ENCODE peak calls at places on chromosomes 13 and 19, in seven cellular contexts. D is lower leg skin, J is sigmoid colon, X is uterus, T is transverse colon, B is Peyer's patch, U is upper lobe of left lung. M is an unnamed sample.

GRCh38 chr13:98299954-98300350 is 122.9 kb upstream of the RNF113B start:
- DNase-seq in D (no peak), J (no peak), X (no peak), T (no peak), B (no peak), U (no peak), M (no peak)

GRCh38 chr13:79711631-79712030 is 230.7 kb downstream of the NDFIP2 start:
- DNase-seq in D (peak; percentile 40), J (no peak), X (no peak), T (no peak), B (no peak), U (no peak), M (no peak)

GRCh38 chr19:49590971-49591730 is at the start of gene PRR12:
- DNase-seq in D (no peak), J (peak; percentile 85), X (peak; percentile 72), T (peak; percentile 68), B (peak; percentile 69), U (peak; percentile 93), M (peak; percentile 87)

GRCh38 chr13:110276553-110276950 is 30.4 kb downstream of the COL4A1 start:
- DNase-seq in D (no peak), J (no peak), X (no peak), T (no peak), B (no peak), U (no peak), M (no peak)

GRCh38 chr19:49433240-49433901 is 8.0 kb downstream of the SLC17A7 start:
- DNase-seq in D (no peak), J (no peak), X (no peak), T (no peak), B (no peak), U (no peak), M (no peak)

GRCh38 chr13:105806335-105806920 is 729.0 kb downstream of the EFNB2 start:
- DNase-seq in D (no peak), J (no peak), X (no peak), T (no peak), B (no peak), U (no peak), M (no peak)

GRCh38 chr13:31096624-31097302 is 64.9 kb downstream of the HSPH1 start:
- DNase-seq in D (no peak), J (no peak), X (no peak), T (peak; percentile 72), B (no peak), U (peak; percentile 80), M (no peak)

GRCh38 chr13:76965759-76966421 is 17.6 kb downstream of the ACOD1 start:
- DNase-seq in D (peak; percentile 31), J (peak; percentile 75), X (peak; percentile 26), T (peak; percentile 14), B (no peak), U (no peak), M (no peak)

GRCh38 chr19:29696045-29696682 is 18.9 kb downstream of the C19orf12 start:
- DNase-seq in D (no peak), J (no peak), X (no peak), T (no peak), B (no peak), U (no peak), M (no peak)

GRCh38 chr19:3554254-3555083 is 2.9 kb downstream of the MFSD12 start:
- DNase-seq in D (no peak), J (no peak), X (no peak), T (no peak), B (peak; percentile 66), U (no peak), M (no peak)

GRCh38 chr19:4913996-4914735 is 4.9 kb downstream of the UHRF1 start:
- DNase-seq in D (no peak), J (no peak), X (no peak), T (peak; percentile 17), B (peak; percentile 25), U (no peak), M (no peak)

GRCh38 chr13:45468676-45469075 is 3.9 kb downstream of the COG3 start:
- DNase-seq in D (no peak), J (no peak), X (no peak), T (peak; percentile 20), B (no peak), U (no peak), M (peak; percentile 4)

GRCh38 chr13:45464141-45464686 is 525 bp upstream of the COG3 start:
- DNase-seq in D (no peak), J (no peak), X (peak; percentile 19), T (peak; percentile 11), B (no peak), U (no peak), M (no peak)

GRCh38 chr13:45466359-45466758 is 1.6 kb downstream of the COG3 start:
- DNase-seq in D (no peak), J (no peak), X (no peak), T (no peak), B (no peak), U (no peak), M (no peak)

GRCh38 chr13:45464687-45465453 is at the start of gene COG3:
- DNase-seq in D (peak; percentile 95), J (peak; percentile 97), X (peak; percentile 94), T (peak; percentile 97), B (peak; percentile 94), U (peak; percentile 97), M (peak; percentile 97)
- TF ChIP-seq POLR2A in D (peak; percentile 16), J (peak; percentile 82), X (peak; percentile 71), T (peak; percentile 93), B (peak; percentile 86), U (no peak), M (peak; percentile 81)

DNA sequence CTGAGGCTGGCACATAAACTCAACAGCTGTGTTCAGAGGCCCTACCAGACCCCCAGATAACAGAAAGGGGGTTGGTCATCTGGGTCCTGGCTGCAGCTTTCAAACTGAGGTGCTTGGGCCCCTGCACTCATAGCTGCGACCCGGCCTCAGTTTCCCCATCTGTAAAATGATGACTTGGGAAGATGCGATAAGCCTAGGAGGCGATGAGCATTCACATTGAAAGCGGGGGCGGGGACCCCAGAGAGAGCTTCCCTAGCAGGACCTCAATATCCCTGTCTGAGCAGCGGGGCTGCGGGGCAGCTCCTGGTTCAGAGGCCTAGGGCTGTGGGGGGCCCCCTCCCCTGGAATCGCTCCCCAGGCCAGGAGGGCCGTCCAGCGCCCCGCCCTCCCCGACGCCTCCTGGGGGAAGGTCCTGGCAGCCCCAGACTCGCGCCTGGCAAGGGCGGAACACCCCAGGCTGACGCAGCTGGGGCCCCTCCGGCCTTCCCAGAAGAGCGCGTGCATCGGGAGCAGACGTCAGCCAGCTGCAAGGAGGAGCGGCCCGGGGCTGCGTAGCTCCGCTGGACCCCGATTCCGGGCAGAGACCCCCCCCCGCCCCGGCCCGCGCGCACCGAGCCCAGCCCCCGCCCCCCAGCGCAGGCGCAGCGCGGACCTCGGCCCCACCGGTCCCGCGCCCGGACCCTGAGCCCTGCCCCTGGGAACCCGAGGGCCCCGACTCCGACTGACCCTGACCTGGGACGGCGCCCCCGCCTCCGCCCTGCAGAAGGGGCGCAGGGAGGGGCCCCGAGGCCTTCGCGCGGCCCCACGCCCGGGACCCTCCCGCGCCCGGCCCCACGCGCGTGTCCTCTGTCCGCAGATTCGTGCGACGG is 3.5 kb downstream of the FSTL3 start:
- DNase-seq in D (no peak), J (peak; percentile 93), X (peak; percentile 55), T (peak; percentile 64), B (no peak), U (peak; percentile 92), M (peak; percentile 56)
- TF ChIP-seq POLR2A in D (no peak), J (no peak), X (no peak), T (no peak), B (no peak), U (no peak), M (no peak)

GRCh38 chr13:40350283-40350992 is 316.0 kb downstream of the FOXO1 start:
- DNase-seq in D (no peak), J (no peak), X (no peak), T (no peak), B (no peak), U (no peak), M (no peak)

GRCh38 chr13:40352807-40353562 is 313.5 kb downstream of the FOXO1 start:
- DNase-seq in D (peak; percentile 43), J (peak; percentile 74), X (peak; percentile 62), T (no peak), B (no peak), U (peak; percentile 5), M (no peak)

GRCh38 chr13:40355126-40355719 is 311.2 kb downstream of the FOXO1 start:
- DNase-seq in D (no peak), J (no peak), X (no peak), T (no peak), B (no peak), U (no peak), M (no peak)

GRCh38 chr13:40352385-40352778 is 314.1 kb downstream of the FOXO1 start:
- DNase-seq in D (peak; percentile 68), J (peak; percentile 83), X (peak; percentile 68), T (no peak), B (no peak), U (no peak), M (no peak)

DNA sequence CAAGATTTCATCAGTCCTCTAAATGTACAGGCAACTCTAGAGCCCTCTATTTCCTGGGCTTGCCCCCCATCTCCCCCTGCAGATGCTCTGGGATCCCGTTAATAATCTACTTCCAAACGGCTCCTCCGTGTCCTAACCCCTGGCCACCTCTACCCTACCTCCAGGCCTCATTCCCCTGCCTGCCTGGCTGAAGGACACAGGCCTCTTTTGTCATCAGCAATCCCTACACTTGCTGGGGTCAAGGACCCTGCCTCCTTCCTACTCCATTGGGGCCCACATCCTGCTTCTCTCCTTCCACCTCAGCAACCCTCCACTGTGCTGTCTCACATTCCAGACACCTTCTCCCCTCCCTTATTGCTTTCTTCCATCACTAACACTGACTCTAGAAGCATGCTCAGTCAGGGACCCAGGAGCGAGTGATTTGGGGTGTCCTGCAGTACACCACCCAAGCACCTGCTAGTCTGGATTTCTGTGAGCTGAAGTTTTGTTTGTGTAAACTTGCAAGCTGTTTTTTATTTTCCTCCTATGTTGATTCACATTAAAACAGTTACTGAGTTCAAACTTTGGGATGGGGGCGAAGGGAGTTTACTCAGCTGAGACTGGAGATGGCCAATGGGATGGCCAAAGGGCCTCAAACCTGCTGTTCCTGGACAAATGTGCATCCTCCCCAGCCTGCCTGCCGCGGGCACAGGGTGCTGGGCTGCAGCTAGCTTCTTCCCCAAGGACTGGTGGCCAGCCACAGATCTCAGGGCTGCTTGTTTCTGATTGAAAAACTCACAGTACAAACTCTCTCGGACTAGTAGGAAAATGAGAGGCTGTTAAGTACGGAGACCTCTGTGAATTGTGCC is 314.7 kb downstream of the FOXO1 start:
- DNase-seq in D (no peak), J (no peak), X (no peak), T (no peak), B (no peak), U (peak; percentile 46), M (no peak)
- TF ChIP-seq POLR2A in D (no peak), J (no peak), X (no peak), T (no peak), B (no peak), U (no peak), M (no peak)

DNA sequence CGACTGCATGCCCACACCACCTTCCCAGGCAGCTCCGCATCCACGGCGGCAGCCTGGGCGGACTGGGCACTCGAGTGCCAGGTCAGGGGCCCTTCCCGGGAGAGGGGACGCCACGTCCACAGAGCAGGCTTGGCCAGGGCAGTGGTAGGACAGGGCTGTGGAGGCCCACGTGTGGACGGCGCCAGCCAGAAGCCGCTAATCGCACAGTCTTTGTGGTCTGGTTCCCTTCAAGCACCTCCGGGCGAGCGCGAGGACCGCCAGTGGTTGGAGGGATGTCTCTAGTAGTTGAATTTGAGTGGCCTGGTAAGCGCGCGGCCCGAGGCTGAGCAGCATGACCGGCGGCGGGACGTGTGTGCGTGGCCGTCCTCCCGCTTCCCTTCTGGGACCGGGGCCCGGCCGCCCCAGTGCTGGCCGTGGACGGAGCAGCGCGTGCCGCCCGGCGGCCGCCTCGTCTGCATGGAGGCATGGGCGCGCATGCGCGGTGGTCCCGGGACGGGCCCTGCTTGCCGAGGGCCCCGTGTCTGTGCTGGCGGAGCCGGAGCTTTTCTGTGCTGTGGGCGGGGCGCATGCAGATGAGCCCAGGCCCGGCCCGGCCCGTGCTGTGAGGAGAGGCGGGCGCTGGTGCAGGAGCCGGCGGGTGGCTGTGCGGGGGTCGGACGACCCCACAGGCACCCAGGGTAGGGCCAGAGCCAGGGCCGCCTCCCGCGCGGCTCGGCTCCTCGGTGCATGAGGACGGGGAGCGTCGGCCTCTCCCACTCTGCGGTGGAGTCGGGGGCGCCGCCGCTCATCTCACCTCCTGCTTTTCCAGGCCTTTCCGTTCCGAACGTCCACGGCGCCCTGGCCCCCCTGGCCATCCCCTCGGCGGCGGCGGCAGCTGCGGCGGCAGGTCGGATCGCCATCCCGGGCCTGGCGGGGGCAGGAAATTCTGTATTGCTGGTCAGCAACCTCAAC is 8.6 kb downstream of the PTBP1 start:
- DNase-seq in D (no peak), J (no peak), X (no peak), T (no peak), B (no peak), U (peak; percentile 84), M (no peak)
- TF ChIP-seq POLR2A in D (no peak), J (no peak), X (no peak), T (no peak), B (no peak), U (no peak), M (no peak)

M was measured in erythroblast.